ENCODE peak calls at places on chromosomes 11 and 22, in eight cellular contexts. G is IMR-90; N is CD4-positive, alpha-beta memory T cell; L is right atrium auricular region; D is PC-9; W is pancreas; I is fibroblast of lung; R is CD8-positive, alpha-beta memory T cell. J is an unnamed sample.

GRCh38 chr11:130999086-130999485 is 82.8 kb upstream of the SNX19 start:
- DNase-seq in W (no peak), R (no peak), L (no peak), G (peak; percentile 58), N (no peak), I (peak; percentile 71), D (no peak), J (no peak)

GRCh38 chr11:57240757-57241156 is 3.7 kb upstream of the APLNR start:
- DNase-seq in I (no peak), G (no peak), N (no peak), W (no peak), L (peak; percentile 57), D (no peak), R (no peak), J (no peak)

GRCh38 chr11:108319541-108320145 is 96.8 kb downstream of the ATM start:
- DNase-seq in L (no peak), W (no peak), R (no peak), N (no peak), D (no peak), G (peak; percentile 56), I (no peak), J (no peak)

GRCh38 chr11:42066113-42066512 is 606.7 kb upstream of the LRRC4C start:
- DNase-seq in W (no peak), L (no peak), G (no peak), R (no peak), D (peak; percentile 3), I (no peak), N (no peak), J (no peak)

GRCh38 chr22:44214187-44214586 is 33.5 kb downstream of the PARVG start:
- DNase-seq in D (no peak), I (no peak), L (peak; percentile 36), N (no peak), W (no peak), R (no peak), G (no peak), J (no peak)

GRCh38 chr11:76077575-76078150 is 128.6 kb downstream of the WNT11 start:
- DNase-seq in N (no peak), R (no peak), L (no peak), I (no peak), G (peak; percentile 15), D (no peak), W (no peak), J (no peak)

GRCh38 chr22:17844150-17844549 is 69.9 kb upstream of the BID start:
- DNase-seq in W (no peak), L (no peak), N (no peak), G (no peak), D (no peak), I (no peak), R (no peak), J (no peak)

GRCh38 chr11:33500865-33501479 is 199.7 kb downstream of the C11orf91 start:
- DNase-seq in L (no peak), N (no peak), W (no peak), D (no peak), R (no peak), G (peak; percentile 65), I (peak; percentile 67), J (no peak)

GRCh38 chr11:60251485-60252207 is 8.7 kb upstream of the MS4A4E start:
- DNase-seq in R (peak; percentile 11), G (no peak), L (no peak), I (peak; percentile 21), N (no peak), D (peak; percentile 9), W (no peak), J (no peak)

GRCh38 chr11:74278721-74279148 is 32.7 kb downstream of the P4HA3 start:
- DNase-seq in N (no peak), G (peak; percentile 100), W (no peak), R (no peak), L (peak; percentile 84), I (peak; percentile 99), D (peak; percentile 25), J (no peak)

GRCh38 chr11:87753143-87753542 is 422.1 kb downstream of the RAB38 start:
- DNase-seq in D (no peak), G (no peak), N (no peak), W (no peak), L (no peak), R (no peak), I (no peak), J (no peak)

GRCh38 chr11:45537617-45538016 is 127.8 kb downstream of the CHST1 start:
- DNase-seq in G (peak; percentile 2), D (no peak), I (no peak), W (no peak), L (no peak), N (no peak), R (no peak), J (no peak)

GRCh38 chr11:106426696-106427095 is 349.2 kb downstream of the AASDHPPT start:
- DNase-seq in L (no peak), N (no peak), D (no peak), R (no peak), W (no peak), I (no peak), G (no peak), J (no peak)

GRCh38 chr22:32079110-32080089 is 36.3 kb downstream of the SLC5A1 start:
- DNase-seq in L (no peak), I (peak; percentile 16), W (no peak), N (no peak), R (no peak), D (peak; percentile 47), G (peak; percentile 68), J (no peak)

GRCh38 chr22:27554841-27555456 is 246.6 kb downstream of the MN1 start:
- DNase-seq in D (no peak), W (no peak), L (no peak), G (no peak), N (no peak), R (no peak), I (no peak), J (no peak)

GRCh38 chr22:27552863-27553262 is 248.7 kb downstream of the MN1 start:
- DNase-seq in L (no peak), W (no peak), R (no peak), D (no peak), G (no peak), I (no peak), N (no peak), J (no peak)

GRCh38 chr22:27554106-27554814 is 247.3 kb downstream of the MN1 start:
- DNase-seq in W (no peak), R (no peak), G (peak; percentile 20), I (peak; percentile 69), L (no peak), D (no peak), N (no peak), J (no peak)

GRCh38 chr22:27556371-27556770 is 245.2 kb downstream of the MN1 start:
- DNase-seq in R (no peak), G (no peak), W (no peak), N (no peak), I (no peak), L (no peak), D (no peak), J (no peak)

GRCh38 chr22:27551402-27551801 is 250.2 kb downstream of the MN1 start:
- DNase-seq in N (no peak), W (no peak), G (no peak), I (no peak), R (no peak), D (no peak), L (no peak), J (no peak)
- H3K9me3 ChIP-seq in N (no peaks in the 10 kb centered on the region), W (no peaks in the 10 kb centered on the region), G (peaks cover 6% of the 10 kb centered on the region), I (no peaks in the 10 kb centered on the region), R (no peaks in the 10 kb centered on the region), D (no peaks in the 10 kb centered on the region), L (no peaks in the 10 kb centered on the region), J (no peaks in the 10 kb centered on the region)

DNA sequence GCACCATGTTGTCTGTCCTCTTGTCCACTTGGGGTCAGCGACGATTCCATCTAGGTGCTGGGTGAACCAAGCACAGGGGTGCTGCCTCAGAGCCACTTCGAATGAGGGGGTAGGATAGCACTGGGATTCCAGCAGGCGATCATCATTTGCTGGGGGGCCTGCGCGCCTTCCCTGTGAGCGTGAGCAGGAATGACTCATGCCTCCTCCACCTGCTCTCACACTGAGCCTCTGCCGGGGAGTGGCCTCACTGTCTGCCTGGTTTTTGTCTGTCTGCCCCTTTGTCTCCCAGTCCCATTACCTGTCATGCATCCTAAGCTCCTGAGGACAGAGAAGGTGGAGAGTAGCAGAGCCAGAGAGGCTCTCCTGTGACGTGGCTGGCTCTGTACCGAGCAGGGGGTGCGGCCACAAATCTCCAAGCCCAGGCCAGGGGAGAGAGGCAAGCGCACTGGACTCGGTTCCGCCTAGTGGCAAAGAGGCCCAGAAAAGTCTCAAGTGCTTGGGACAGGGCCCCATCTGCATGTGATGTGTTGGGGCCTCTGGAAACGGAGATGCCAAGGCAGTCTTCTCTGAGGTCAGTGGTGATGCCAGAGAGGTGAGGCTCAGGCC is 30.8 kb downstream of the RSPH14 start:
- DNase-seq in D (no peak), L (no peak), W (no peak), G (no peak), R (no peak), N (no peak), I (no peak), J (no peak)
- H3K9me3 ChIP-seq in D (no peaks in the 10 kb centered on the region), L (no peaks in the 10 kb centered on the region), W (no peaks in the 10 kb centered on the region), G (no peaks in the 10 kb centered on the region), R (no peaks in the 10 kb centered on the region), N (no peaks in the 10 kb centered on the region), I (no peaks in the 10 kb centered on the region), J (no peaks in the 10 kb centered on the region)

DNA sequence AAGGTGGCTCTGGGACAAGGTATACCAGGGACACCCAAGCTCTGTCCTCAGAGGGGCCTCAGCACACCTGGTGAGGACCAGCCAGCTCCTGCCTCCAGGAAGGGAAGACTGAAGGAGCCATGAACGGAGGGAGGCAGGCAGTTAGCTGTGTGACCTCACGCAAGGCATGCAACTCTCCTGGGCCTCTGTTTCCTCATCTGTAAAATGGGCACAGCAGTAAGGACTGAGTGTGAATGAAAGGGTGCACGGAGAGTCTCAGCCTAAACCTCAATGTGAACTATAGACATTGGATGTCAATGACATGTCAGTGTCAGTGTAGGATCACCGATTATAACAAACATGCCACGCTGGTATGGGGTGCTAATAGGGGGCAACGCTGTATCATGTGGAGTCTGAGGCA is 18.4 kb downstream of the PGA5 start:
- DNase-seq in G (no peak), N (no peak), W (no peak), I (no peak), R (no peak), L (no peak), D (no peak), J (no peak)
- H3K9me3 ChIP-seq in G (no peaks in the 10 kb centered on the region), N (no peaks in the 10 kb centered on the region), W (no peaks in the 10 kb centered on the region), I (no peaks in the 10 kb centered on the region), R (no peaks in the 10 kb centered on the region), L (no peaks in the 10 kb centered on the region), D (no peaks in the 10 kb centered on the region), J (no peaks in the 10 kb centered on the region)

GRCh38 chr11:95939091-95939490 is 15.2 kb upstream of the MTMR2 start:
- DNase-seq in L (no peak), R (no peak), D (no peak), N (no peak), G (peak; percentile 35), I (no peak), W (no peak), J (no peak)

GRCh38 chr11:95948637-95949036 is 24.7 kb upstream of the MTMR2 start:
- DNase-seq in G (no peak), L (no peak), D (no peak), I (no peak), R (no peak), W (no peak), N (no peak), J (no peak)

DNA sequence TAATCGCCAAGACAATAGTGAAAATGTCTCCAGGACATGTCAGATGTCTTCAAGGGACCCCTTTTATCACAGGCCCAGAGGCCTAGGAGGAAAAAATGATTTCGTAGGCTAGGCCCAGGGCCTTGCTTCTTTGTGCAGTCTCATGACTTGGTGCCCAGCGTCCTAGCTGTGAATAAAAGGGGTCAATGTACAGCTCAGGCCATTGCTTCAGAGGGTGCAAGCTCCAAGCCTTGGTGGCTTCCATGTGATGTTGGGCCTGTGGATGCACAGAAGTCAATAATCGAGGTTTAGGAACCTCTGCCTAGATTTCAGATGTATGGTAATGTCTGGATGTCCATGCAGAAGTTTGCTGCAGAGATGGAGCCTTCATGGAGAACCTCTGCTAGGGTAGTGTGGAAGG is 20.7 kb upstream of the MTMR2 start:
- DNase-seq in I (no peak), G (no peak), D (no peak), W (no peak), R (no peak), N (no peak), L (no peak), J (no peak)
- H3K9me3 ChIP-seq in I (no peaks in the 10 kb centered on the region), G (peaks cover 9% of the 10 kb centered on the region), D (peaks cover 16% of the 10 kb centered on the region), W (no peaks in the 10 kb centered on the region), R (no peaks in the 10 kb centered on the region), N (no peaks in the 10 kb centered on the region), L (no peaks in the 10 kb centered on the region), J (no peaks in the 10 kb centered on the region)